ENCODE peak calls at places on chromosome 17, in eight cellular contexts. K, J, Y, D, B, T, E and P are unnamed samples.

GRCh38 chr17:61218438-61218837 is 181.2 kb upstream of the TBX2 start:
- DNase-seq in Y (no peak), D (peak), T (peak), E (no peak), K (no peak), J (no peak), B (no peak), P (no peak)

GRCh38 chr17:31390748-31391495 is 553 bp upstream of the RAB11FIP4 start:
- DNase-seq in B (no peak), T (no peak), Y (no peak), D (no peak), K (no peak), J (peak), E (no peak), P (no peak)

GRCh38 chr17:77476920-77477805 is 336.4 kb downstream of the SEC14L1 start:
- DNase-seq in E (peak), B (no peak), T (no peak), K (peak), J (peak), Y (no peak), D (peak), P (no peak)

GRCh38 chr17:77738666-77739531 is 219.6 kb upstream of the TNRC6C start:
- DNase-seq in D (no peak), K (peak), B (no peak), E (no peak), Y (no peak), T (peak), J (no peak), P (no peak)

GRCh38 chr17:27792095-27792494 is 8.2 kb downstream of the NOS2 start:
- DNase-seq in E (no peak), T (no peak), D (no peak), K (no peak), Y (no peak), B (no peak), J (no peak), P (no peak)

GRCh38 chr17:66369830-66370229 is 67.4 kb downstream of the PRKCA start:
- DNase-seq in B (no peak), D (no peak), E (no peak), Y (no peak), T (no peak), J (no peak), K (no peak), P (no peak)

GRCh38 chr17:57782051-57782490 is 37.0 kb upstream of the CCDC182 start:
- DNase-seq in D (no peak), Y (no peak), K (peak), E (peak), J (no peak), T (peak), B (no peak), P (no peak)

GRCh38 chr17:35801583-35802224 is 6.3 kb upstream of the MMP28 start:
- DNase-seq in D (no peak), T (peak), E (peak), B (no peak), K (peak), Y (peak), J (no peak), P (no peak)

GRCh38 chr17:8753136-8753975 is 5.0 kb downstream of the SPDYE4 start:
- DNase-seq in J (no peak), D (no peak), E (no peak), B (no peak), K (no peak), T (no peak), Y (no peak), P (no peak)

GRCh38 chr17:40551091-40551873 is 14.0 kb downstream of the CCR7 start:
- DNase-seq in T (peak), Y (peak), E (peak), B (no peak), J (peak), D (peak), K (peak), P (no peak)

GRCh38 chr17:40450175-40450574 is 6.9 kb downstream of the IGFBP4 start:
- DNase-seq in K (no peak), T (peak), E (peak), Y (peak), J (no peak), B (peak), D (peak), P (peak)

GRCh38 chr17:48202945-48203344 is 95.4 kb downstream of the SNX11 start:
- DNase-seq in J (no peak), T (no peak), Y (no peak), D (no peak), B (no peak), K (no peak), E (no peak), P (no peak)

GRCh38 chr17:67531291-67531690 is 154.2 kb downstream of the PITPNC1 start:
- DNase-seq in K (peak), E (peak), B (no peak), Y (peak), D (no peak), T (no peak), J (no peak), P (no peak)

GRCh38 chr17:44045493-44045892 is 21.0 kb downstream of the LSM12 start:
- DNase-seq in E (no peak), T (no peak), B (no peak), D (no peak), Y (no peak), K (no peak), J (no peak), P (no peak)

GRCh38 chr17:68295086-68295485 is 3.8 kb downstream of the ARSG start:
- DNase-seq in Y (no peak), K (no peak), E (no peak), D (no peak), T (no peak), B (no peak), J (no peak), P (no peak)

GRCh38 chr17:1714488-1714979 is 4.4 kb upstream of the TLCD2 start:
- DNase-seq in D (peak), E (peak), T (peak), Y (peak), K (peak), B (no peak), J (peak), P (peak)

GRCh38 chr17:2195729-2196128 is 107.9 kb downstream of the SMG6 start:
- DNase-seq in B (no peak), Y (no peak), E (no peak), J (no peak), D (no peak), K (no peak), T (no peak), P (no peak)

GRCh38 chr17:36870618-36871002 is 66.7 kb upstream of the LHX1 start:
- DNase-seq in J (no peak), Y (no peak), B (no peak), D (no peak), K (no peak), E (no peak), T (no peak), P (no peak)

GRCh38 chr17:33778505-33779398 is 476.3 kb upstream of the CCL2 start:
- DNase-seq in K (no peak), T (peak), D (peak), Y (peak), B (no peak), J (peak), E (peak), P (peak)

GRCh38 chr17:76365256-76365903 is 11.7 kb upstream of the PRPSAP1 start:
- DNase-seq in T (no peak), Y (no peak), K (no peak), E (no peak), B (no peak), J (no peak), D (no peak), P (no peak)

GRCh38 chr17:71899317-71899716 is 221.5 kb upstream of the SOX9 start:
- DNase-seq in D (peak), T (no peak), K (no peak), B (no peak), J (no peak), Y (no peak), E (no peak), P (no peak)
- TF ChIP-seq CTCF in D (no peak), T (no peak), K (no peak), B (no peak), J (no peak), Y (no peak), E (no peak), P (no peak)

DNA sequence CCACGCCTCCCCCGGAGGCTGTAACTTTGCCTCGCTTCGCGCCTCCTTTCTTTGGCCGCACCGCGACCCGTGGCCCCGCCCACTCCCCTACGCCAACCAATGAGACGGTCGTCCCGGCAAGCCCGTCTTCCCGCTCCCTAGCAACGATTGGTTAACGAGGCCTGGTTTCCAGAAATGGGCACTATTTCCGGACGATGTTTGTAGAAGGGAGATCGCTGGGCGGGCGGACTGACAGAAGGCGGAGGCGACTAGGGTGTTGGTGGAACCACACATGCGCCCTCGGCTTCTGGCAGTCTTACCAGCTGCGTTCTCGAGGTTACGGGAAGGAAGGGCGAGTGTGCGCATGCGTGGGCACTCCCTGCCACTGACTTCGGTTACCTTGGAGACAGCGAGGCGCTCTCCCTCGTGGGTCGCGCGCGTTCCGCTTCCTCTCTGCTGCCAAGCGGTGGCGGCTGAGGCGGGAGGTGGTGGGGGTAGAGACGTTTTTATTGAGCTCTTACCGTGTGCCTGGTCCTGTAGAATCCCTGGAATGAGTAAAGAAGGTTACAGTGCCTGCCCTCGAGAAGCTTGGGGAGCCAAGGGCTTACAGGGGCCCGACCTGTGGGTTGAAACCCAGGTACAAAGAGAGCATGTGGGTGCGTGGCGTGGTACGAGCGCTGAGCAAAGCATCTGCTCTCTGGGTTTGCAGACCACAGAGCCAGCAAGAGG is 447 bp upstream of the MAP3K14 start:
- DNase-seq in Y (peak), K (peak), B (peak), D (peak), T (peak), J (peak), E (peak), P (peak)
- TF ChIP-seq CTCF in Y (no peak), K (no peak), B (no peak), D (no peak), T (no peak), J (no peak), E (peak), P (no peak)

GRCh38 chr17:13182854-13183253 is 165.0 kb upstream of the ELAC2 start:
- DNase-seq in J (no peak), K (no peak), E (no peak), D (no peak), Y (peak), T (no peak), B (no peak), P (peak)
- TF ChIP-seq CTCF in J (no peak), K (no peak), E (no peak), D (no peak), Y (no peak), T (no peak), B (no peak), P (no peak)

GRCh38 chr17:49915670-49916069 is 53.3 kb upstream of the DLX4 start:
- DNase-seq in J (no peak), T (no peak), Y (no peak), B (no peak), K (no peak), E (no peak), D (no peak), P (peak)
- TF ChIP-seq CTCF in J (no peak), T (no peak), Y (no peak), B (no peak), K (no peak), E (no peak), D (no peak), P (no peak)

DNA sequence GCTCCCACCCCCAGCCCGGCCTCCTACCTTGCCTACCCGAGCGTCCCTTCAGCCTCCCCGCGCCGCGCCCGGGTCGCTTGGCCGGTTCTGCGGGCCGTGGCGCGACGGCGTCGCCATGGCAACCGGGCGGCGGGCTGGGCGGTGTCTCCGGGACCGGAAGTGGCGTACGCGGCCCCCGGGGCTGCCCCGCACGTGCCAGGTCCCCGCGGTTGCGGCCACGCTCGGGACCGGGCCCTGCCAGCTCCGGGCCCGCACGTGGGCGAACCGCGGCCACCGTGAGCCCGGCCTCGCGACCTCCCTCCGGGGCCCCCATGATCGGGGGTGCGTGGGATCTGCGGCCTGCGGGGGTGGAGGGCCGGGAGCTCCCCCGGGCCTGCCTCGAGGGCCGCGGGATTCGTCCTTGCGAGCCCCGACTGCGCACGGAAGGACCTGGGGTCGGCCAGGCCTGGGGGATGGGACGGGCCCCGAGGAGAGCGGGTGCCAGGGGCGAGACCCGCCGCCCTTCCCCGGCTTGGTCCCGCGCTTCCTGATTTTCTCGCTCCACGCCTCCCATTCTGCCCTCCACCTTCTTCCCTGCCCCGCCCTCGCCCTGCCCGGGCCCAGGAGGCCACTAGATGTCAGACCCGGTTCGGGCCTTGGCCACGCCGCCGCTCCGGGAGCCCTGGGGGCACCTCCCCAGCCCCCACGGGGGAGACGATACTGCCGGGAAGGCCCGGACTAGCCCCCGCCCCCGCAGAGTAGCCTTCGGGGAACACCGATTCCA is at the start of gene CYB561:
- DNase-seq in J (peak), T (no peak), D (peak), Y (peak), B (peak), E (no peak), K (peak), P (peak)
- TF ChIP-seq CTCF in J (no peak), T (no peak), D (no peak), Y (peak), B (no peak), E (peak), K (peak), P (no peak)